ENCODE peak calls at places on chromosomes 13 and 19, in four cellular contexts. One of them, this sample, is unnamed.

GRCh38 chr19:35459414-35460082 is 11.5 kb downstream of the FFAR2 start:
- DNase-seq in endothelial cell of umbilical vein: peak
- DNase-seq in K562: no peak
- DNase-seq in GM12878: no peak
- DNase-seq in this sample: no peak

GRCh38 chr19:50808856-50809255 is 14.7 kb downstream of the KLK1 start:
- DNase-seq in GM12878: no peak
- DNase-seq in endothelial cell of umbilical vein: no peak
- DNase-seq in K562: no peak
- DNase-seq in this sample: no peak

GRCh38 chr13:42330991-42331390 is 59.0 kb downstream of the AKAP11 start:
- DNase-seq in endothelial cell of umbilical vein: no peak
- DNase-seq in GM12878: no peak
- DNase-seq in K562: no peak
- DNase-seq in this sample: peak

GRCh38 chr19:29583196-29584006 is 22.7 kb upstream of the POP4 start:
- DNase-seq in K562: no peak
- DNase-seq in GM12878: no peak
- DNase-seq in endothelial cell of umbilical vein: no peak
- DNase-seq in this sample: peak

GRCh38 chr13:41496420-41497234 is 39.3 kb downstream of the RGCC start:
- DNase-seq in endothelial cell of umbilical vein: no peak
- DNase-seq in K562: no peak
- DNase-seq in GM12878: no peak
- DNase-seq in this sample: peak

GRCh38 chr19:16397791-16398529 is 73.3 kb downstream of the KLF2 start:
- DNase-seq in endothelial cell of umbilical vein: peak
- DNase-seq in K562: no peak
- DNase-seq in GM12878: no peak
- DNase-seq in this sample: no peak

GRCh38 chr13:74015137-74015536 is 119.1 kb downstream of the KLF12 start:
- DNase-seq in endothelial cell of umbilical vein: no peak
- DNase-seq in GM12878: no peak
- DNase-seq in K562: no peak
- DNase-seq in this sample: peak

GRCh38 chr19:13629687-13630357 is 123.5 kb upstream of the CACNA1A start:
- DNase-seq in K562: no peak
- DNase-seq in endothelial cell of umbilical vein: no peak
- DNase-seq in GM12878: no peak
- DNase-seq in this sample: peak

GRCh38 chr19:47419037-47419783 is at the start of gene MEIS3:
- DNase-seq in K562: peak
- DNase-seq in endothelial cell of umbilical vein: no peak
- DNase-seq in GM12878: no peak
- DNase-seq in this sample: no peak

GRCh38 chr13:38697628-38698333 is 10.9 kb downstream of the FREM2 start:
- DNase-seq in K562: no peak
- DNase-seq in GM12878: no peak
- DNase-seq in endothelial cell of umbilical vein: no peak
- DNase-seq in this sample: no peak

GRCh38 chr19:34306213-34306661 is 51.9 kb downstream of the GARRE1 start:
- DNase-seq in GM12878: no peak
- DNase-seq in endothelial cell of umbilical vein: no peak
- DNase-seq in K562: no peak
- DNase-seq in this sample: no peak

GRCh38 chr19:52689804-52690394 is 44.9 kb downstream of the ZNF611 start:
- DNase-seq in K562: peak
- DNase-seq in GM12878: no peak
- DNase-seq in endothelial cell of umbilical vein: peak
- DNase-seq in this sample: no peak

GRCh38 chr13:91797567-91797966 is 399.1 kb downstream of the GPC5 start:
- DNase-seq in endothelial cell of umbilical vein: no peak
- DNase-seq in K562: no peak
- DNase-seq in GM12878: no peak
- DNase-seq in this sample: no peak

GRCh38 chr13:40127925-40128324 is 472.5 kb downstream of the COG6 start:
- DNase-seq in K562: no peak
- DNase-seq in GM12878: no peak
- DNase-seq in endothelial cell of umbilical vein: no peak
- DNase-seq in this sample: no peak

GRCh38 chr13:113970810-113971470 is 2.9 kb downstream of the C13orf46 start:
- DNase-seq in GM12878: no peak
- DNase-seq in K562: no peak
- DNase-seq in endothelial cell of umbilical vein: no peak
- DNase-seq in this sample: peak
- TF ChIP-seq FOS in GM12878: no peak
- TF ChIP-seq FOS in K562: no peak
- TF ChIP-seq FOS in endothelial cell of umbilical vein: no peak
- TF ChIP-seq FOS in this sample: no peak

GRCh38 chr19:18041054-18041453 is 33.1 kb downstream of the ARRDC2 start:
- DNase-seq in GM12878: no peak
- DNase-seq in endothelial cell of umbilical vein: no peak
- DNase-seq in K562: no peak
- DNase-seq in this sample: no peak

GRCh38 chr19:18046066-18046718 is 38.2 kb downstream of the ARRDC2 start:
- DNase-seq in GM12878: no peak
- DNase-seq in K562: peak
- DNase-seq in endothelial cell of umbilical vein: no peak
- DNase-seq in this sample: peak

GRCh38 chr19:18045307-18046013 is 37.5 kb downstream of the ARRDC2 start:
- DNase-seq in K562: no peak
- DNase-seq in GM12878: no peak
- DNase-seq in endothelial cell of umbilical vein: no peak
- DNase-seq in this sample: no peak

GRCh38 chr19:18049390-18049789 is 37.3 kb downstream of the IL12RB1 start:
- DNase-seq in GM12878: no peak
- DNase-seq in K562: no peak
- DNase-seq in endothelial cell of umbilical vein: peak
- DNase-seq in this sample: peak

DNA sequence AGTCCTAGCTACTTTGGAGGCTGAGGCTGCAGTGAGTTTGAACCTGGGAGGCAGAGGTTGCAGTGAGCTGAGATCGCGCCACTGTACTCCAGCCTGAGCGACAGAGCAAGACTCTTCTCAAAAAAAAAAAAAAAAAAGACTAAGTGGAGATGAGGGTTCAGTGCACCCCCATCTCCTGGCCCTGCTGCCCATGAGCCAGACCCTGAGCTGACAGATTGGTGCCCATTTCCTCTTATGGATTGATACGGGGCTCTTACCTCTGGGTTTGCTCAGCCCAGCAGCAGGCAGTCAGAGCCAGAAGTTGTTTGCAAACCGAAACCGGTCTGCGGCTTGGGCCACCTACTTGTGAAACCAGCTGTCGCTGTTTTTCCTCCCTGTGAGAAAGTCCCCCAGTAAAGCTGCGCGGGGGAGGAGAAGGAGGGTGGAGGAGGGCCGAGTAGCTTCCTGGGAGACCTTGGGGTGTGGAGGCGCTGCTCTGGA is 36.9 kb downstream of the ARRDC2 start:
- DNase-seq in K562: peak
- DNase-seq in endothelial cell of umbilical vein: no peak
- DNase-seq in GM12878: peak
- DNase-seq in this sample: peak
- TF ChIP-seq POLR2A in K562: no peak
- TF ChIP-seq POLR2A in endothelial cell of umbilical vein: no peak
- TF ChIP-seq POLR2A in GM12878: no peak
- TF ChIP-seq POLR2A in this sample: no peak

DNA sequence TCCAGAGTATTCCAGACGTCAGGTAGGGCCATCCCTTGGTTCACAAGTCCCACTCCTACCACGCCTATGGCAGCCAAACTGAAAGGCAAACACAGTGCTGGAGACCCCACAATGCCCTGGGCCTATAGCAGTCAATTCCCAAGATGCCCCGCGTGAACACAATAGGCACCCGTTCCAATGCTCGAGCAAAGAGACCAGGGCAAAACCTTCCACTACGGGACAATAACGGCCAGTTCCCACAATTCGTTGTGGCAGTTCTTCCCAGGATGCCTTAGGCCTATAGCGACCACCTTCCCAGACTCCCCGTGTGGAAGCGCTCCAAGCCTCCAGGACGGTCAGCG is 538 bp downstream of the ZNF428 start:
- DNase-seq in endothelial cell of umbilical vein: peak
- DNase-seq in GM12878: peak
- DNase-seq in K562: peak
- DNase-seq in this sample: peak
- TF ChIP-seq FOS in endothelial cell of umbilical vein: no peak
- TF ChIP-seq FOS in GM12878: no peak
- TF ChIP-seq FOS in K562: no peak
- TF ChIP-seq FOS in this sample: no peak

DNA sequence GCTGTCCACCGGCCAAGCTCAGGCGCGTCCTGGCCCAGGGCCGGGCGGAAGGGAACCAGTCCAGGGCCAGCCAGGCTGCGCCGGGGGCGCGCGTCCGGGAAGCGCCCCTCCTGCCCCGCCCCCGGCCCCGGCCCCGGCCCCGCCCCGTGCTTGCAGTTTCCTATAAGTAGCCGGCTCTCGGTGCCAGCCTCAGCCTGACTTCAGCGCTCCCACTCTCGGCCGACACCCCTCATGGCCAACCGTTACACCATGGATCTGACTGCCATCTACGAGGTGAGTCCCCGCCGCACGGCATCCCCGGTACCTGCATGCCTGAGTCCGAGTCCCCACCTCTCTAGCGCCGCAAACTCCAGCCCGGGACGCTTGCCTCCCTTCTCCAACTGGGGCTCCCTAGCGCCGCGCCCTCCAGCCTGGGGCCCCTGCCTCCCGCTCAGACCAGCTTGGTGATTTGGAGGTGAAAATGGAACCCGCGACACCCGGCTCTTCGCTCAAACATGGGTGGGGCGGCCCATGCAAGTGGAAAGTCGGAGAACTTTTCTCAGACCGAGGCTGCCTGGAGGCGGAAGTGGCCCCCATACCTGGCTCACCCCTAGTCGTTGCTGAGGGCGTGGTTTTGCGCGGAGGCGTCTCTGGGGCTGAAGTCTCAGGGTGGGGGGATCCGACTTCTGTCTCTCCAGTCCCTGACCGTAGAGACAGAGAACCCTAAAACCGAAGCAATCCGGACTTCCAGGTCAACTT is at the start of gene ZFP36:
- DNase-seq in endothelial cell of umbilical vein: peak
- DNase-seq in GM12878: no peak
- DNase-seq in K562: peak
- DNase-seq in this sample: peak
- TF ChIP-seq POLR2A in endothelial cell of umbilical vein: peak
- TF ChIP-seq POLR2A in GM12878: peak
- TF ChIP-seq POLR2A in K562: peak
- TF ChIP-seq POLR2A in this sample: peak

GRCh38 chr19:2474232-2475017 is 1.5 kb upstream of the GADD45B start:
- DNase-seq in GM12878: no peak
- DNase-seq in K562: peak
- DNase-seq in endothelial cell of umbilical vein: peak
- DNase-seq in this sample: peak
- TF ChIP-seq FOS in GM12878: no peak
- TF ChIP-seq FOS in K562: no peak
- TF ChIP-seq FOS in endothelial cell of umbilical vein: peak
- TF ChIP-seq FOS in this sample: peak

DNA sequence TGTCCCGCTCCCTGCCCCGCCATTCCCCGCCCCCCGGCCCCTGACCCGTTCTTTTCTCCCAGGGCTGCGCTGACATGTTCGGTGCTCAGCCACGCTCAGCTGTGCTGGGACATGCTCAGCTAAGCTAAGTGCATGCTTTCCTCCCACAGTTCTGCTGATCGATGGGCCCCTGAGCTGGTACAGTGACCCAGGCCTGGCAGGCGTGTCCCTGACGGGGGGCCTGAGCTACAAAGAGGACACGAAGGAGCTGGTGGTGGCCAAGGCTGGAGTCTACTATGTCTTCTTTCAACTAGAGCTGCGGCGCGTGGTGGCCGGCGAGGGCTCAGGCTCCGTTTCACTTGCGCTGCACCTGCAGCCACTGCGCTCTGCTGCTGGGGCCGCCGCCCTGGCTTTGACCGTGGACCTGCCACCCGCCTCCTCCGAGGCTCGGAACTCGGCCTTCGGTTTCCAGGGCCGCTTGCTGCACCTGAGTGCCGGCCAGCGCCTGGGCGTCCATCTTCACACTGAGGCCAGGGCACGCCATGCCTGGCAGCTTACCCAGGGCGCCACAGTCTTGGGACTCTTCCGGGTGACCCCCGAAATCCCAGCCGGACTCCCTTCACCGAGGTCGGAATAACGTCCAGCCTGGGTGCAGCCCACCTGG is 3.7 kb downstream of the TNFSF9 start:
- DNase-seq in GM12878: no peak
- DNase-seq in endothelial cell of umbilical vein: no peak
- DNase-seq in K562: no peak
- DNase-seq in this sample: no peak
- TF ChIP-seq POLR2A in GM12878: no peak
- TF ChIP-seq POLR2A in endothelial cell of umbilical vein: no peak
- TF ChIP-seq POLR2A in K562: no peak
- TF ChIP-seq POLR2A in this sample: no peak